ENCODE peak calls at places on chromosome 12, in nine cellular contexts. V is activated T-cell treated with anti-CD3 and anti-CD28 coated beads, Interleukin-2, amount 50 U/mL, for 72 hours; P is NCI-H524; D is T-cell; T is activated CD4-positive, alpha-beta T cell treated with anti-CD3 and anti-CD28 coated beads for 36 hours; G is cardiac fibroblast; N is NCI-H345; A is NCI-H1092; K is stimulated activated CD4-positive, alpha-beta T cell treated with anti-CD3 and anti-CD28 coated beads, Interleukin-4, amount 100 ng/mL, for 48 hours. R is an unnamed sample.

GRCh38 chr12:27123642-27124041 is 41.3 kb upstream of the C12orf71 start:
- DNase-seq in V (no peak), P (peak), D (no peak), T (no peak), G (peak), N (no peak), A (no peak), K (no peak), R (peak)

GRCh38 chr12:97757431-97758091 is 295.0 kb downstream of the RMST start:
- DNase-seq in V (no peak), P (no peak), D (no peak), T (no peak), G (peak), N (no peak), A (no peak), K (no peak), R (no peak)

GRCh38 chr12:8033153-8034044 is 883 bp downstream of the FOXJ2 start:
- DNase-seq in V (peak), P (peak), D (peak), T (peak), G (peak), N (peak), A (peak), K (no peak), R (peak)

GRCh38 chr12:70964867-70965469 is 44.4 kb upstream of the PTPRR start:
- DNase-seq in V (no peak), P (no peak), D (no peak), T (no peak), G (no peak), N (no peak), A (no peak), K (no peak), R (no peak)

GRCh38 chr12:124294686-124295315 is at the start of gene RFLNA:
- DNase-seq in V (no peak), P (peak), D (no peak), T (peak), G (no peak), N (no peak), A (no peak), K (no peak), R (peak)

GRCh38 chr12:67388331-67389163 is 119.4 kb downstream of the CAND1 start:
- DNase-seq in V (no peak), P (peak), D (no peak), T (no peak), G (no peak), N (no peak), A (no peak), K (no peak), R (peak)

GRCh38 chr12:768434-768833 is 16.1 kb downstream of the WNK1 start:
- DNase-seq in V (no peak), P (no peak), D (no peak), T (no peak), G (no peak), N (no peak), A (no peak), K (no peak), R (no peak)

GRCh38 chr12:75909714-75910451 is 121.7 kb downstream of the PHLDA1 start:
- DNase-seq in V (no peak), P (no peak), D (no peak), T (no peak), G (peak), N (peak), A (no peak), K (no peak), R (peak)

GRCh38 chr12:54378791-54379400 is 5.6 kb downstream of the ZNF385A start:
- DNase-seq in V (no peak), P (no peak), D (no peak), T (no peak), G (peak), N (peak), A (peak), K (no peak), R (peak)

GRCh38 chr12:43921666-43922337 is 85.9 kb downstream of the TMEM117 start:
- DNase-seq in V (no peak), P (no peak), D (no peak), T (no peak), G (peak), N (no peak), A (no peak), K (no peak), R (no peak)

GRCh38 chr12:67709367-67709954 is 60.9 kb downstream of the DYRK2 start:
- DNase-seq in V (no peak), P (no peak), D (no peak), T (no peak), G (no peak), N (no peak), A (no peak), K (no peak), R (no peak)

GRCh38 chr12:10617868-10618267 is 4.5 kb upstream of the MAGOHB start:
- DNase-seq in V (no peak), P (no peak), D (no peak), T (no peak), G (no peak), N (no peak), A (no peak), K (no peak), R (no peak)

GRCh38 chr12:5548152-5548933 is 116.4 kb downstream of the NTF3 start:
- DNase-seq in V (no peak), P (no peak), D (no peak), T (no peak), G (no peak), N (no peak), A (no peak), K (no peak), R (no peak)

GRCh38 chr12:6823161-6824084 is 1.8 kb downstream of the GPR162 start:
- DNase-seq in V (no peak), P (no peak), D (no peak), T (no peak), G (no peak), N (no peak), A (no peak), K (no peak), R (no peak)

GRCh38 chr12:5661820-5662219 is 229.9 kb downstream of the NTF3 start:
- DNase-seq in V (no peak), P (peak), D (no peak), T (no peak), G (no peak), N (no peak), A (no peak), K (no peak), R (no peak)

GRCh38 chr12:128940974-128941373 is 87.7 kb downstream of the GLT1D1 start:
- DNase-seq in V (no peak), P (no peak), D (no peak), T (no peak), G (no peak), N (peak), A (no peak), K (no peak), R (no peak)

GRCh38 chr12:50734409-50735263 is 29.3 kb upstream of the ATF1 start:
- DNase-seq in V (peak), P (peak), D (no peak), T (peak), G (peak), N (no peak), A (no peak), K (no peak), R (peak)

GRCh38 chr12:28486521-28486920 is 296.3 kb downstream of the CCDC91 start:
- DNase-seq in V (no peak), P (no peak), D (no peak), T (no peak), G (peak), N (no peak), A (no peak), K (no peak), R (no peak)

GRCh38 chr12:48980953-48981756 is 3.0 kb downstream of the WNT1 start:
- DNase-seq in V (peak), P (peak), D (peak), T (peak), G (no peak), N (no peak), A (no peak), K (no peak), R (peak)

GRCh38 chr12:76080729-76081415 is 3.6 kb downstream of the NAP1L1 start:
- DNase-seq in V (no peak), P (peak), D (no peak), T (peak), G (no peak), N (no peak), A (no peak), K (no peak), R (peak)

GRCh38 chr12:17954788-17955187 is 135.2 kb downstream of the RERGL start:
- DNase-seq in V (no peak), P (peak), D (no peak), T (no peak), G (peak), N (no peak), A (no peak), K (no peak), R (no peak)

GRCh38 chr12:63862187-63863107 is 17.9 kb downstream of the SRGAP1 start:
- DNase-seq in V (no peak), P (no peak), D (no peak), T (no peak), G (peak), N (no peak), A (no peak), K (no peak), R (peak)

GRCh38 chr12:113260636-113261300 is 39.5 kb downstream of the TPCN1 start:
- DNase-seq in V (no peak), P (no peak), D (no peak), T (no peak), G (no peak), N (no peak), A (no peak), K (no peak), R (no peak)

GRCh38 chr12:27525373-27525772 is 1.4 kb downstream of the PPFIBP1 start:
- DNase-seq in V (no peak), P (peak), D (no peak), T (no peak), G (peak), N (no peak), A (no peak), K (no peak), R (peak)

GRCh38 chr12:25491396-25491948 is 61.6 kb downstream of the LMNTD1 start:
- DNase-seq in V (no peak), P (no peak), D (no peak), T (no peak), G (no peak), N (no peak), A (no peak), K (no peak), R (no peak)

GRCh38 chr12:64665506-64665905 is 55.2 kb downstream of the RASSF3 start:
- DNase-seq in V (peak), P (no peak), D (peak), T (peak), G (peak), N (no peak), A (no peak), K (no peak), R (peak)

GRCh38 chr12:24909667-24910066 is 39.2 kb downstream of the BCAT1 start:
- DNase-seq in V (no peak), P (no peak), D (no peak), T (no peak), G (peak), N (no peak), A (no peak), K (no peak), R (peak)

GRCh38 chr12:26338574-26339572 is 143.5 kb downstream of the SSPN start:
- DNase-seq in V (no peak), P (no peak), D (no peak), T (no peak), G (peak), N (no peak), A (no peak), K (no peak), R (no peak)

R was measured in NCI-H69.